ENCODE peak calls at places on chromosomes 7 and 10, in five cellular contexts. L, P, S, M and C are unnamed samples.

GRCh38 chr10:66925896-66926719 is at the start of gene LRRTM3:
- DNase-seq in P (peak; percentile 80), M (no peak), L (peak; percentile 87), S (peak; percentile 62), C (peak; percentile 89)

GRCh38 chr7:17523813-17524741 is 225.6 kb downstream of the AHR start:
- DNase-seq in L (peak; percentile 97), P (peak; percentile 39), S (peak; percentile 78), M (no peak), C (peak; percentile 92)

GRCh38 chr7:87600130-87601124 is at the start of gene ABCB1:
- DNase-seq in S (peak; percentile 26), L (peak; percentile 29), M (no peak), P (peak; percentile 66), C (peak; percentile 33)

GRCh38 chr10:100364735-100365391 is 17.8 kb downstream of the SCD start:
- DNase-seq in L (peak; percentile 74), M (no peak), P (no peak), S (peak; percentile 45), C (peak; percentile 45)

GRCh38 chr10:29714096-29714874 is 79.5 kb upstream of the SVIL start:
- DNase-seq in S (peak; percentile 64), M (no peak), L (peak; percentile 92), P (no peak), C (peak; percentile 88)

GRCh38 chr7:154744226-154744860 is 258.6 kb downstream of the PAXIP1 start:
- DNase-seq in S (no peak), M (no peak), P (peak; percentile 19), L (peak; percentile 3), C (peak; percentile 57)

GRCh38 chr7:16655394-16655793 is 9.4 kb downstream of the BZW2 start:
- DNase-seq in M (no peak), S (no peak), P (no peak), L (no peak), C (no peak)

GRCh38 chr10:127417031-127417430 is 132.1 kb upstream of the NPS start:
- DNase-seq in M (no peak), S (no peak), P (no peak), L (no peak), C (no peak)

GRCh38 chr10:11328264-11329054 is 283.0 kb downstream of the USP6NL start:
- DNase-seq in P (no peak), L (peak; percentile 14), M (no peak), S (peak; percentile 36), C (no peak)

GRCh38 chr7:22782616-22783232 is 39.9 kb downstream of the TOMM7 start:
- DNase-seq in M (no peak), L (peak; percentile 77), P (peak; percentile 83), S (peak; percentile 48), C (peak; percentile 57)

GRCh38 chr10:86071758-86072157 is 294.8 kb downstream of the GRID1 start:
- DNase-seq in S (no peak), M (no peak), L (no peak), P (no peak), C (no peak)

GRCh38 chr7:64515781-64516180 is 47.1 kb downstream of the ZNF680 start:
- DNase-seq in M (no peak), P (no peak), L (no peak), S (no peak), C (peak; percentile 46)

GRCh38 chr10:47189802-47190201 is 110.2 kb upstream of the GDF10 start:
- DNase-seq in L (no peak), S (no peak), P (no peak), M (no peak), C (no peak)

GRCh38 chr7:68074242-68074641 is 1077.6 kb downstream of the TYW1 start:
- DNase-seq in M (no peak), P (no peak), S (no peak), L (no peak), C (no peak)

GRCh38 chr10:119424591-119424975 is 117.9 kb downstream of the RGS10 start:
- DNase-seq in M (no peak), P (no peak), S (no peak), L (no peak), C (no peak)

GRCh38 chr10:119425102-119425880 is 117.2 kb downstream of the RGS10 start:
- DNase-seq in M (no peak), S (no peak), P (no peak), L (no peak), C (no peak)

GRCh38 chr10:119423510-119423874 is 119.0 kb downstream of the RGS10 start:
- DNase-seq in S (no peak), M (no peak), L (no peak), P (no peak), C (no peak)

GRCh38 chr10:119422685-119423509 is 119.6 kb downstream of the RGS10 start:
- DNase-seq in L (no peak), P (no peak), M (no peak), S (no peak), C (no peak)

GRCh38 chr10:119423911-119424590 is 118.5 kb downstream of the RGS10 start:
- DNase-seq in M (no peak), S (no peak), L (no peak), P (no peak), C (no peak)
- TF ChIP-seq CTCF in M (no peak), S (no peak), L (no peak), P (no peak), C (no peak)

GRCh38 chr7:42694894-42695553 is 216.8 kb downstream of the C7orf25 start:
- DNase-seq in M (no peak), L (peak; percentile 12), P (no peak), S (no peak), C (no peak)

GRCh38 chr7:42702647-42703046 is 209.2 kb downstream of the C7orf25 start:
- DNase-seq in S (no peak), P (no peak), M (no peak), L (no peak), C (no peak)

GRCh38 chr7:42699415-42700178 is 212.3 kb downstream of the C7orf25 start:
- DNase-seq in M (no peak), L (no peak), P (no peak), S (no peak), C (no peak)

GRCh38 chr7:42704710-42705109 is 207.2 kb downstream of the C7orf25 start:
- DNase-seq in P (no peak), L (no peak), M (no peak), S (no peak), C (no peak)

GRCh38 chr7:42700376-42701327 is 211.2 kb downstream of the C7orf25 start:
- DNase-seq in M (no peak), P (no peak), S (no peak), L (no peak), C (no peak)
- TF ChIP-seq CTCF in M (peak; percentile 52), P (no peak), S (peak; percentile 25), L (no peak), C (peak; percentile 35)

GRCh38 chr10:13587367-13587766 is 602 bp downstream of the PRPF18 start:
- DNase-seq in M (no peak), P (peak; percentile 9), S (no peak), L (peak; percentile 2), C (no peak)
- TF ChIP-seq CTCF in M (no peak), P (no peak), S (no peak), L (no peak), C (no peak)

DNA sequence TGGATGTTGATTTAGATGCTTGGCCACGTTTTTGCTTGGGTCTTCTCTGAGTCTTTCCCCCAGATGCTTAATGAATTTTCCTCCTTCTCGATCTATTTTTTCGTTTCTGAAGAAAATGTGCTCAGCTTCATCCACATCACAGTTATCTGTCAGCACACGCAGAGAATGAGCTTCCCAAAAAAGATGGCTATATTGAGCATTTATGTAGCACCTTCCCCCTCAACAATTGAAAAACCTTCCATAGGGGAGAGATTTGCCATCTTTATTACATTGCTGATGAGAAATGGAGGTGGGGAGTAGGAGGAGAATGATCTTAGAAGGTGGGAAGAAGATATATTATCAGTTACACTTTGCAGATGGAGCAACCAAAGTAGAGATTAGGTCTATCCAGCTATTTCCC is 228.1 kb upstream of the PHYHIPL start:
- DNase-seq in S (no peak), M (no peak), P (no peak), L (no peak), C (no peak)
- TF ChIP-seq CTCF in S (no peak), M (no peak), P (no peak), L (no peak), C (no peak)

GRCh38 chr10:23322082-23322481 is 22.5 kb downstream of the C10orf67 start:
- DNase-seq in L (no peak), M (no peak), S (no peak), P (no peak), C (no peak)
- TF ChIP-seq CTCF in L (no peak), M (no peak), S (no peak), P (no peak), C (no peak)

GRCh38 chr7:98826811-98827231 is 43.0 kb downstream of the TMEM130 start:
- DNase-seq in S (peak; percentile 60), M (no peak), P (no peak), L (no peak), C (no peak)
- TF ChIP-seq CTCF in S (peak; percentile 22), M (peak; percentile 4), P (no peak), L (no peak), C (no peak)

DNA sequence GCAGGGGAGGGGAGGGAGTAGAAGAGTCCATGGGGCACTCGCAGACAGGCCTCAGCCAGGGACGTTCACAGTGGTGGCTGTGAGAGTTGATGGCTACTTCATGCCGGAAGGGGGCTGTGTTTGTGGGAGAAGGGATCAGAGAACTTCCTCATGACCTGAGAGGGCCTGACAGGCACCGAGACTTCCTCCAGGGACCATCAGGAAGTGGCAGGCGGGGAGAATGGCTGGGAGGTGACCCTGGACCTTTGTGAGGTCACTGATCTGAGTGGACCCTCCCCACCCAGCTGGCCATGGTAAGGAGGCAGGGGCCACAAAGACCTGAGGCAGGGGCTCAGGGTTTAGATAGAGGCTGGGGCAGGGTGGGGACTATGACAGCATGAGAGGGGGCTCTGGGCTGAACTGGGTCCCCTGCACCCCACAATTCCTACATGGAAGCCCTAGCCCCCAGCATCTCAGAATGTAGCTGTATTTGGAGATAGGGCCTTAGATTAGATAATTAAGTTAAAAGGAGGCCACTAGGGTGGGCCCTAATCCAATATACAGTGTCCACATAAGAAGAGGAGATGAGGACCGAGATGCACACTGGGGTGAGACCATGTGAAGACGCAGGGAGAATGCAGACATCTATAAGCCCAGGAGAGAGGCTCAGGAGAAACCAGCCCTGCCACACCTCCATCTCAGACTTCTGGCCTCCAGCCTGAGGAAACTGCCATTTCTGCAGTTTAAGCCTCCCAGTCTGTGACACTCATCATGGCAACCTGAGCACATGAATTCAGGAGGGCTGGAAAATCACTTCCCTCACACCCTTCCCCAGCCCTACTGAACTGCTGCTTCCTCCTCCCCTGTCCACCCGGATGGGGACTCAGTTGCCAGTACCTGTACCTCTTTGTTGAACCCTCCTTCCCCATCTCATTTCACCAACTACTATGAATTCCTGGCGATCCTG is 273.9 kb upstream of the ZNF32 start:
- DNase-seq in P (no peak), M (no peak), S (no peak), L (peak; percentile 17), C (no peak)
- TF ChIP-seq CTCF in P (no peak), M (no peak), S (no peak), L (no peak), C (no peak)